ENCODE peak calls at places on chromosome 10, in six cellular contexts. L is adipocyte; V is CD4-positive, CD25-positive, alpha-beta regulatory T cell; N is heart left ventricle; J is IMR-90; R is uterus. T is an unnamed sample.
A peak's percentile ranks its signal among the peaks of the same experiment; 100 is the strongest.

GRCh38 chr10:33258951-33259350 is 75.5 kb downstream of the NRP1 start:
- DNase-seq in R (no peak), V (no peak), N (no peak), L (peak; percentile 78), J (peak; percentile 73), T (no peak)

GRCh38 chr10:110932505-110933180 is 13.2 kb downstream of the SHOC2 start:
- DNase-seq in N (no peak), J (no peak), V (no peak), R (no peak), L (peak; percentile 14), T (no peak)

GRCh38 chr10:60389413-60390009 is at the start of gene ANK3:
- DNase-seq in N (no peak), L (no peak), J (no peak), R (no peak), V (no peak), T (no peak)

GRCh38 chr10:34955391-34955790 is 134.8 kb downstream of the CUL2 start:
- DNase-seq in R (no peak), N (no peak), V (no peak), L (peak; percentile 15), J (no peak), T (no peak)

GRCh38 chr10:35058134-35058533 is 32.0 kb downstream of the CUL2 start:
- DNase-seq in R (no peak), V (no peak), J (peak; percentile 94), N (no peak), L (peak; percentile 79), T (no peak)

GRCh38 chr10:110357252-110357780 is 52.6 kb upstream of the SMNDC1 start:
- DNase-seq in R (peak; percentile 69), V (peak; percentile 27), N (no peak), L (peak; percentile 82), J (peak; percentile 99), T (no peak)

GRCh38 chr10:121033371-121033770 is 182.2 kb downstream of the WDR11 start:
- DNase-seq in L (no peak), R (peak; percentile 85), N (no peak), V (no peak), J (no peak), T (no peak)

GRCh38 chr10:70267161-70267933 is 16.5 kb downstream of the NPFFR1 start:
- DNase-seq in R (no peak), J (peak; percentile 98), L (peak; percentile 92), V (no peak), N (no peak), T (no peak)

GRCh38 chr10:58743466-58744115 is 230.9 kb downstream of the BICC1 start:
- DNase-seq in J (peak; percentile 85), R (no peak), N (no peak), V (no peak), L (peak; percentile 56), T (no peak)

GRCh38 chr10:131963350-131963749 is 18.4 kb downstream of the BNIP3 start:
- DNase-seq in N (no peak), L (no peak), R (no peak), V (no peak), J (no peak), T (peak; percentile 57)

GRCh38 chr10:89442347-89442746 is 28.0 kb downstream of the IFIT5 start:
- DNase-seq in R (no peak), N (no peak), V (no peak), L (no peak), J (no peak), T (no peak)

GRCh38 chr10:47031953-47032465 is 120.8 kb downstream of the PTPN20 start:
- DNase-seq in J (peak; percentile 41), R (no peak), V (no peak), L (peak; percentile 54), N (peak; percentile 22), T (peak; percentile 85)

GRCh38 chr10:45555789-45556188 is 116.8 kb downstream of the ZFAND4 start:
- DNase-seq in N (no peak), J (peak; percentile 18), R (no peak), V (no peak), L (peak; percentile 67), T (no peak)

GRCh38 chr10:52308251-52309031 is 5.6 kb upstream of the DKK1 start:
- DNase-seq in R (peak; percentile 17), N (peak; percentile 57), L (peak; percentile 87), J (peak; percentile 78), V (no peak), T (peak; percentile 64)

GRCh38 chr10:59335497-59335896 is 26.9 kb downstream of the FAM13C start:
- DNase-seq in J (no peak), R (no peak), L (no peak), V (no peak), N (no peak), T (no peak)

GRCh38 chr10:11318812-11319598 is 292.4 kb downstream of the USP6NL start:
- DNase-seq in J (no peak), N (no peak), L (no peak), R (no peak), V (no peak), T (no peak)

GRCh38 chr10:6148251-6148691 is 54.5 kb upstream of the PFKFB3 start:
- DNase-seq in N (no peak), L (no peak), V (no peak), R (no peak), J (no peak), T (no peak)

GRCh38 chr10:122475130-122475529 is 13.8 kb downstream of the HTRA1 start:
- DNase-seq in N (peak; percentile 88), L (no peak), V (no peak), J (no peak), R (peak; percentile 70), T (peak; percentile 94)

GRCh38 chr10:57657164-57657765 is 610.4 kb downstream of the IPMK start:
- DNase-seq in N (peak; percentile 18), R (peak; percentile 29), L (peak; percentile 77), V (no peak), J (peak; percentile 39), T (no peak)

GRCh38 chr10:35398355-35398754 is 62.0 kb downstream of the CCNY start:
- DNase-seq in V (no peak), L (peak; percentile 80), J (peak; percentile 57), N (no peak), R (no peak), T (no peak)

GRCh38 chr10:77872151-77872946 is 54.2 kb downstream of the DLG5 start:
- DNase-seq in V (no peak), J (peak; percentile 31), L (peak; percentile 17), R (peak; percentile 66), N (no peak), T (peak; percentile 94)

GRCh38 chr10:130177250-130177649 is 41.1 kb downstream of the GLRX3 start:
- DNase-seq in R (no peak), L (no peak), V (no peak), N (peak; percentile 47), J (no peak), T (no peak)

GRCh38 chr10:49217645-49218044 is 29.5 kb upstream of the TMEM273 start:
- DNase-seq in V (no peak), R (no peak), J (no peak), L (no peak), N (no peak), T (no peak)

GRCh38 chr10:24277771-24278518 is 69.0 kb downstream of the KIAA1217 start:
- DNase-seq in N (peak; percentile 43), R (no peak), L (no peak), V (no peak), J (no peak), T (no peak)

GRCh38 chr10:43867113-43867512 is 218.4 kb upstream of the ZNF32 start:
- DNase-seq in J (no peak), R (no peak), N (no peak), V (no peak), L (no peak), T (no peak)

GRCh38 chr10:116715396-116715795 is 27.0 kb downstream of the HSPA12A start:
- DNase-seq in L (no peak), J (no peak), N (no peak), R (no peak), V (no peak), T (no peak)

GRCh38 chr10:31932838-31933237 is 4.2 kb upstream of the ARHGAP12 start:
- DNase-seq in L (no peak), V (no peak), R (no peak), N (no peak), J (no peak), T (no peak)

GRCh38 chr10:5628798-5629788 is 37.3 kb downstream of the ASB13 start:
- DNase-seq in N (no peak), L (peak; percentile 61), R (no peak), J (peak; percentile 60), V (no peak), T (no peak)

GRCh38 chr10:121063744-121064143 is 212.6 kb downstream of the WDR11 start:
- DNase-seq in J (no peak), N (no peak), L (no peak), V (no peak), R (no peak), T (no peak)

DNA sequence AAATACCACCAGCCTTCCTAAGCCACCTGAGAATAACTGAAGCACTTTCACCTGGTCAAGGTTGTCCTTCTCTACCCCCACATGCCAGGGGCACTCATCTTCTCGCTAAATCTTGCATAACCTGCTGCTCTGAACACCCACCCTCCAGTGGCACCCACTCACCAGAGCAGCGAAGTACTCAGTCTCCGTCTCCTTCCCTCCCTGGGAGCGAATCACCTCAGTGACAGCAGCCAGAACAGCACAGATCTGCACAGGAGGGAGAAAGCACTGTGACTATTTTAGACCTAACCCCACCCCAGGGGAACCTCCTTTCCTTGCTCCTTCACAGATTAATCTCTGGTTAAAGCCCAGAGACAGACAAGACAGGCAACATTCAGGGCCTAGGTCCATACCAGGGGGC is 5.1 kb downstream of the RRP12 start:
- DNase-seq in R (no peak), V (no peak), J (no peak), L (no peak), N (no peak), T (no peak)
- H3K36me3 ChIP-seq in R (no peaks in the 10 kb centered on the region), V (peaks cover 21% of the 10 kb centered on the region), J (peaks cover 21% of the 10 kb centered on the region), L (peaks cover 52% of the 10 kb centered on the region), N (peaks cover 62% of the 10 kb centered on the region), T (peaks cover 9% of the 10 kb centered on the region)

GRCh38 chr10:87866575-87866974 is 3.1 kb downstream of the PTEN start:
- DNase-seq in N (no peak), V (no peak), J (no peak), R (no peak), L (no peak), T (no peak)
- H3K36me3 ChIP-seq in N (no peaks in the 10 kb centered on the region), V (no peaks in the 10 kb centered on the region), J (peaks cover 1% of the 10 kb centered on the region), R (no peaks in the 10 kb centered on the region), L (peaks cover 3% of the 10 kb centered on the region), T (no peaks in the 10 kb centered on the region)

DNA sequence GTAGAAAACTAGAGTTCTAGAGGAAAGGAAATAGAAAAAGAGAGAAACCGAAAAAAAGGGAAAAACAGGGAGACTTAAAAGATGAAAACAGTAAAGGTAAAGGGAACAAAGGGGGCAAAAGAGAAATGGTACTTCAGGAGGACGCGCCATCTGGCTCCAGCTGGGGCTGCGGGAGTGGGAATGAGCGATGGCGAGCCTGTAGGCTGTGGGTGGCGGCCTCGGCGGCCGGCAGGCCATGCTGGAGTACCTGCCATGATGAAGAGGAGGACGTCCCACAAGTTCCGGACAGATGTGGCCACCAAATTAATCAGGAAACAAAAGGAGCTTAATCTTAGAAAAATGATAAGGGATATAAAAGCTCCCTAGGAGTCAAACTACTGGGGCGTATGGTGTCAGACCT is 21.7 kb upstream of the PHYH start:
- DNase-seq in R (no peak), L (no peak), J (no peak), V (no peak), N (no peak), T (no peak)
- H3K36me3 ChIP-seq in R (no peaks in the 10 kb centered on the region), L (peaks cover 64% of the 10 kb centered on the region), J (peaks cover 34% of the 10 kb centered on the region), V (peaks cover 42% of the 10 kb centered on the region), N (peaks cover 84% of the 10 kb centered on the region), T (peaks cover 78% of the 10 kb centered on the region)

GRCh38 chr10:80372675-80373074 is 16.1 kb downstream of the DYDC2 start:
- DNase-seq in V (no peak), J (no peak), L (no peak), N (no peak), R (no peak), T (no peak)

GRCh38 chr10:80371462-80371861 is 14.9 kb downstream of the DYDC2 start:
- DNase-seq in J (no peak), N (no peak), R (no peak), L (no peak), V (no peak), T (no peak)

GRCh38 chr10:80373566-80373965 is 17.0 kb downstream of the DYDC2 start:
- DNase-seq in N (no peak), V (no peak), L (no peak), J (no peak), R (no peak), T (no peak)
- H3K36me3 ChIP-seq in N (no peaks in the 10 kb centered on the region), V (no peaks in the 10 kb centered on the region), L (no peaks in the 10 kb centered on the region), J (no peaks in the 10 kb centered on the region), R (no peaks in the 10 kb centered on the region), T (no peaks in the 10 kb centered on the region)